ENCODE peak calls at places on chromosomes 2 and 18, in nine cellular contexts. X, A, Y, H, Q, Z, R, B and G are unnamed samples.
A peak's percentile ranks its signal among the peaks of the same experiment; 100 is the strongest.

GRCh38 chr18:31101148-31102019 is 837 bp downstream of the DSC2 start:
- DNase-seq in Z (peak; percentile 85), A (no peak), B (no peak), X (peak; percentile 63), R (no peak), H (no peak), Q (no peak), Y (peak; percentile 91), G (no peak)

GRCh38 chr18:77102246-77103040 is 30.1 kb downstream of the MBP start:
- DNase-seq in A (peak; percentile 93), Z (no peak), R (peak; percentile 94), Y (no peak), Q (peak; percentile 52), H (peak; percentile 37), B (no peak), X (no peak), G (no peak)

GRCh38 chr2:176445831-176446433 is 176.7 kb downstream of the MTX2 start:
- DNase-seq in A (peak; percentile 87), Y (no peak), R (peak; percentile 38), X (no peak), Q (no peak), H (no peak), B (no peak), Z (no peak), G (no peak)

GRCh38 chr18:37537868-37538525 is 27.6 kb downstream of the CELF4 start:
- DNase-seq in Y (peak; percentile 83), Z (peak; percentile 86), A (peak; percentile 44), B (no peak), R (peak; percentile 44), Q (peak; percentile 58), H (peak; percentile 35), X (peak; percentile 69), G (peak; percentile 14)

GRCh38 chr2:167140767-167141166 is 252.5 kb downstream of the XIRP2 start:
- DNase-seq in Z (no peak), Q (no peak), A (peak; percentile 100), B (no peak), H (no peak), R (peak; percentile 87), X (peak; percentile 38), Y (no peak), G (no peak)

GRCh38 chr18:41731887-41732286 is 223.1 kb upstream of the PIK3C3 start:
- DNase-seq in Z (no peak), X (no peak), A (no peak), R (no peak), B (no peak), Q (no peak), H (no peak), Y (no peak), G (no peak)

GRCh38 chr2:229001196-229001595 is 269.9 kb downstream of the PID1 start:
- DNase-seq in R (no peak), H (no peak), Y (no peak), B (no peak), A (no peak), Q (no peak), Z (no peak), X (no peak), G (no peak)

GRCh38 chr2:189305291-189305943 is 125.9 kb upstream of the COL5A2 start:
- DNase-seq in B (no peak), R (peak; percentile 53), H (no peak), Z (no peak), Y (no peak), Q (no peak), X (no peak), A (peak; percentile 68), G (no peak)

GRCh38 chr2:177429688-177430325 is 37.2 kb downstream of the AGPS start:
- DNase-seq in Y (no peak), A (peak; percentile 96), X (no peak), Z (no peak), R (peak; percentile 79), H (no peak), Q (no peak), B (no peak), G (no peak)

GRCh38 chr2:185417111-185417510 is 321.5 kb upstream of the FSIP2 start:
- DNase-seq in Z (no peak), A (no peak), Y (no peak), Q (no peak), H (no peak), X (no peak), R (peak; percentile 1), B (no peak), G (no peak)

GRCh38 chr2:166900700-166901099 is 12.4 kb downstream of the XIRP2 start:
- DNase-seq in Q (peak; percentile 17), B (no peak), A (peak; percentile 29), R (peak; percentile 3), Y (no peak), H (no peak), Z (peak; percentile 64), X (no peak), G (no peak)

GRCh38 chr2:203097735-203098134 is 83.1 kb downstream of the NBEAL1 start:
- DNase-seq in Q (peak; percentile 23), B (no peak), Y (no peak), A (peak; percentile 6), X (no peak), Z (no peak), R (no peak), H (no peak), G (no peak)

GRCh38 chr2:238257786-238258700 is 18.2 kb upstream of the HES6 start:
- DNase-seq in A (no peak), Y (no peak), Z (no peak), X (no peak), H (no peak), R (no peak), Q (no peak), B (no peak), G (no peak)

GRCh38 chr18:56285387-56286055 is 352.9 kb downstream of the TXNL1 start:
- DNase-seq in A (peak; percentile 52), B (no peak), Y (no peak), H (no peak), X (no peak), R (no peak), Z (no peak), Q (no peak), G (no peak)